ENCODE peak calls at places on chromosome 6, in five cellular contexts. M is SK-N-SH, L is GM12878, A is HepG2, E is K562. I is an unnamed sample.

GRCh38 chr6:88013015-88013414 is 34.6 kb upstream of the SPACA1 start:
- DNase-seq in E (no peak), L (no peak), A (no peak), M (no peak), I (no peak)

GRCh38 chr6:26304213-26305096 is 60.5 kb upstream of the BTN3A2 start:
- DNase-seq in E (peak), A (no peak), M (no peak), L (no peak), I (no peak)

GRCh38 chr6:2021713-2022125 is 223.7 kb downstream of the GMDS start:
- DNase-seq in E (no peak), L (no peak), M (no peak), A (no peak), I (peak)

GRCh38 chr6:45640811-45641210 is 263.1 kb upstream of the SUPT3H start:
- DNase-seq in E (no peak), M (no peak), L (no peak), A (no peak), I (no peak)

GRCh38 chr6:18115356-18115755 is 7.1 kb downstream of the NHLRC1 start:
- DNase-seq in E (no peak), A (no peak), M (no peak), L (no peak), I (peak)

GRCh38 chr6:43644940-43645612 is at the start of gene RSPH9:
- DNase-seq in A (no peak), L (no peak), E (no peak), M (peak), I (no peak)

GRCh38 chr6:20483902-20484497 is 50.3 kb upstream of the CDKAL1 start:
- DNase-seq in E (no peak), A (no peak), L (no peak), M (no peak), I (peak)

GRCh38 chr6:49813248-49813647 is 26.2 kb upstream of the PGK2 start:
- DNase-seq in A (no peak), M (no peak), E (no peak), L (no peak), I (no peak)

GRCh38 chr6:11747021-11747420 is 31.6 kb downstream of the ADTRP start:
- DNase-seq in L (no peak), E (no peak), A (no peak), M (no peak), I (no peak)

GRCh38 chr6:135667694-135668455 is 170.3 kb upstream of the AHI1 start:
- DNase-seq in L (no peak), E (no peak), A (no peak), M (no peak), I (no peak)

GRCh38 chr6:89818977-89819335 is 638 bp downstream of the MDN1 start:
- DNase-seq in L (no peak), E (peak), M (no peak), A (peak), I (peak)

GRCh38 chr6:159044899-159045727 is at the start of gene TAGAP:
- DNase-seq in E (no peak), L (peak), M (peak), A (no peak), I (peak)

GRCh38 chr6:144447487-144447886 is 162.4 kb downstream of the UTRN start:
- DNase-seq in A (no peak), E (no peak), M (no peak), L (no peak), I (no peak)

GRCh38 chr6:47262226-47262625 is 47.5 kb downstream of the TNFRSF21 start:
- DNase-seq in A (no peak), L (no peak), E (no peak), M (no peak), I (no peak)

GRCh38 chr6:101195581-101195980 is 197.9 kb upstream of the GRIK2 start:
- DNase-seq in L (no peak), E (no peak), M (no peak), A (no peak), I (no peak)

GRCh38 chr6:107489636-107490567 is at the start of gene SOBP:
- DNase-seq in E (peak), L (no peak), M (peak), A (peak), I (no peak)

GRCh38 chr6:137892271-137892708 is 25.2 kb downstream of the TNFAIP3 start:
- DNase-seq in A (no peak), M (no peak), E (no peak), L (no peak), I (no peak)

GRCh38 chr6:85261250-85261649 is 188.6 kb upstream of the NT5E start:
- DNase-seq in L (no peak), M (no peak), A (no peak), E (no peak), I (no peak)

GRCh38 chr6:150090328-150090727 is 21.4 kb upstream of the ULBP3 start:
- DNase-seq in L (no peak), M (no peak), E (no peak), A (no peak), I (no peak)

GRCh38 chr6:74731204-74731603 is 474.6 kb downstream of the COL12A1 start:
- DNase-seq in L (no peak), A (no peak), M (no peak), E (no peak), I (no peak)

GRCh38 chr6:159077123-159077522 is 32.3 kb upstream of the TAGAP start:
- DNase-seq in A (no peak), L (no peak), E (no peak), M (peak), I (no peak)

GRCh38 chr6:111490067-111490466 is 7.0 kb upstream of the REV3L start:
- DNase-seq in A (no peak), E (no peak), M (no peak), L (no peak), I (no peak)

GRCh38 chr6:8546496-8546895 is 111.2 kb upstream of the SLC35B3 start:
- DNase-seq in L (no peak), E (no peak), A (no peak), M (no peak), I (no peak)

GRCh38 chr6:20978176-20978614 is 443.9 kb downstream of the CDKAL1 start:
- DNase-seq in M (no peak), L (peak), E (no peak), A (no peak), I (no peak)

GRCh38 chr6:151160869-151161268 is 78.9 kb upstream of the AKAP12 start:
- DNase-seq in M (no peak), E (no peak), A (peak), L (no peak), I (no peak)

GRCh38 chr6:70415247-70415646 is 1.9 kb downstream of the FAM135A start:
- DNase-seq in E (no peak), M (no peak), A (no peak), L (no peak), I (no peak)

GRCh38 chr6:48844696-48845095 is 618.4 kb downstream of the MMUT start:
- DNase-seq in A (no peak), L (no peak), M (no peak), E (no peak), I (no peak)

GRCh38 chr6:73079611-73079955 is 145.7 kb downstream of the KHDC1L start:
- DNase-seq in E (no peak), L (no peak), M (no peak), A (no peak), I (no peak)

GRCh38 chr6:75077694-75078093 is 128.2 kb downstream of the COL12A1 start:
- DNase-seq in L (no peak), E (no peak), M (no peak), A (no peak), I (no peak)

GRCh38 chr6:73343164-73343563 is 10.9 kb downstream of the DPPA5 start:
- DNase-seq in E (no peak), M (no peak), A (no peak), L (no peak), I (no peak)

GRCh38 chr6:84581494-84582259 is 182.7 kb downstream of the TBX18 start:
- DNase-seq in L (no peak), M (no peak), A (no peak), E (no peak), I (peak)

GRCh38 chr6:56660374-56660730 is 17.7 kb upstream of the DST start:
- DNase-seq in E (no peak), L (no peak), A (no peak), M (no peak), I (no peak)

GRCh38 chr6:155770313-155770712 is 314.7 kb upstream of the NOX3 start:
- DNase-seq in M (no peak), A (no peak), E (no peak), L (no peak), I (no peak)

GRCh38 chr6:137046871-137047412 is 2.2 kb upstream of the IL20RA start:
- DNase-seq in E (no peak), A (no peak), L (no peak), M (no peak), I (no peak)

GRCh38 chr6:71248866-71249265 is 39.7 kb upstream of the OGFRL1 start:
- DNase-seq in E (no peak), L (no peak), A (no peak), M (no peak), I (no peak)

GRCh38 chr6:50390416-50390815 is 322.9 kb upstream of the TFAP2D start:
- DNase-seq in E (no peak), A (no peak), M (no peak), L (no peak), I (no peak)

GRCh38 chr6:36387440-36388303 is at the start of gene ETV7:
- DNase-seq in E (no peak), L (no peak), A (no peak), M (peak), I (no peak)

GRCh38 chr6:108163267-108163643 is 2.6 kb upstream of the NR2E1 start:
- DNase-seq in E (no peak), M (no peak), L (no peak), A (no peak), I (no peak)

GRCh38 chr6:105051941-105052471 is 95.1 kb downstream of the LIN28B start:
- DNase-seq in A (no peak), M (peak), L (no peak), E (no peak), I (no peak)
- TF ChIP-seq REST in A (no peak), M (no peak), L (no peak), E (no peak), I (no peak)

GRCh38 chr6:110201141-110201848 is 21.1 kb downstream of the CDC40 start:
- DNase-seq in M (no peak), A (no peak), E (peak), L (no peak), I (no peak)
- TF ChIP-seq POLR2AphosphoS5 in M (no peak), A (no peak), E (no peak), L (no peak), I (no peak)

GRCh38 chr6:128186724-128187123 is 285.9 kb upstream of the THEMIS start:
- DNase-seq in A (no peak), M (no peak), L (no peak), E (no peak), I (no peak)
- TF ChIP-seq GABPA in A (no peak), M (no peak), L (no peak), E (no peak), I (no peak)

DNA sequence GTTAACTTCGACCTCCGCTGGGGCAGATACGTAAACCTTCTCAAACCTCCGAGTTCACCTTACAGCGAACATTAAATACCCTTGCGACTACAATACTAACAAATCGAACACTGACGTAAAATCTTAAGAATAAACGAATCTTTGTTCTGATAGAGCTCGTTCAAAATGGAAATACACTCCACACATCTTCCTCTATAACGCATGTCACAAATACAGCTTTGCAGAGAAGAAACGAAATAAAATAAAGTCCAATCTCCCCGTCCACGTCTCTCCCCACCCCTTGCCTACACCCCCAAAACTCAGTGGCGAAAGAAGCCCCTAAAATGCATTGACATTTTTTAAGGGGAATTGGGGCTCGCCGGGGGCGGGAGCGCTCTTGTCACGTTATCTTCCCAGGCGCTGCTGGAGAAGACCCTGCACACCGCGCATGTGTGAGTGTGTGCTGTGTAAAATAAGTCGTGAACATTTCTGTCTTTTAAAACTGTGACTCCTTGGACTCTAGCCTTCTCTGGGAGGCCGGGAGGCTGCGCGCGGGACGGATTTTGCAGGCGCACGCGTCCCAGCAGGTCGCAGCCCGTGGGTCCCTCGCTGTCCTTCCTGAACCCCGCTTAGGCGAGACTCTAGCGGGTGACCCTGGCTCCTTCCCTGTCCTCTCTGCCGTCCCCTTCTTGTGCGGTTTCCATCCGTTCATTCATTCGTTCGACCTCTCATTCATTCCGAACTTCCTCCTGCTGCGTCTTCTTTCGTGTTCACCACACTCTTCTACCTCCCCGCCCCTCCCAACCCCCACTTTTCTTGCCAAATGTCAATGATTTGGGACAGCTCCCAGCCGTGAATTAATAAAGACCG is 2.4 kb downstream of the NRN1 start:
- DNase-seq in M (peak), E (no peak), A (no peak), L (no peak), I (no peak)
- TF ChIP-seq REST in M (no peak), E (no peak), A (no peak), L (no peak), I (no peak)

GRCh38 chr6:329888-330691 is 37.8 kb downstream of the DUSP22 start:
- DNase-seq in M (peak), L (no peak), A (no peak), E (peak), I (no peak)
- TF ChIP-seq POLR2AphosphoS5 in M (no peak), L (peak), A (no peak), E (no peak), I (no peak)

GRCh38 chr6:41386594-41386993 is 51.2 kb downstream of the NCR2 start:
- DNase-seq in A (no peak), L (no peak), E (no peak), M (no peak), I (no peak)
- TF ChIP-seq GABPA in A (no peak), L (no peak), E (no peak), M (no peak), I (no peak)

GRCh38 chr6:13415276-13415675 is 72.1 kb downstream of the GFOD1 start:
- DNase-seq in E (no peak), A (no peak), L (no peak), M (no peak), I (no peak)
- TF ChIP-seq REST in E (no peak), A (no peak), L (no peak), M (no peak), I (no peak)

GRCh38 chr6:129133770-129134192 is 250.8 kb downstream of the LAMA2 start:
- DNase-seq in E (no peak), A (no peak), L (no peak), M (no peak), I (no peak)
- TF ChIP-seq POLR2AphosphoS5 in E (no peak), A (no peak), L (no peak), M (no peak), I (no peak)

GRCh38 chr6:169793408-169793807 is 42.0 kb downstream of the ERMARD start:
- DNase-seq in E (no peak), M (no peak), A (no peak), L (no peak), I (no peak)

GRCh38 chr6:169794317-169795055 is 43.1 kb downstream of the ERMARD start:
- DNase-seq in A (no peak), E (no peak), M (no peak), L (no peak), I (no peak)

GRCh38 chr6:169789944-169790927 is 38.8 kb downstream of the ERMARD start:
- DNase-seq in M (peak), A (peak), E (peak), L (no peak), I (no peak)

GRCh38 chr6:169791721-169792131 is 40.3 kb downstream of the ERMARD start:
- DNase-seq in E (no peak), M (no peak), L (no peak), A (no peak), I (no peak)

DNA sequence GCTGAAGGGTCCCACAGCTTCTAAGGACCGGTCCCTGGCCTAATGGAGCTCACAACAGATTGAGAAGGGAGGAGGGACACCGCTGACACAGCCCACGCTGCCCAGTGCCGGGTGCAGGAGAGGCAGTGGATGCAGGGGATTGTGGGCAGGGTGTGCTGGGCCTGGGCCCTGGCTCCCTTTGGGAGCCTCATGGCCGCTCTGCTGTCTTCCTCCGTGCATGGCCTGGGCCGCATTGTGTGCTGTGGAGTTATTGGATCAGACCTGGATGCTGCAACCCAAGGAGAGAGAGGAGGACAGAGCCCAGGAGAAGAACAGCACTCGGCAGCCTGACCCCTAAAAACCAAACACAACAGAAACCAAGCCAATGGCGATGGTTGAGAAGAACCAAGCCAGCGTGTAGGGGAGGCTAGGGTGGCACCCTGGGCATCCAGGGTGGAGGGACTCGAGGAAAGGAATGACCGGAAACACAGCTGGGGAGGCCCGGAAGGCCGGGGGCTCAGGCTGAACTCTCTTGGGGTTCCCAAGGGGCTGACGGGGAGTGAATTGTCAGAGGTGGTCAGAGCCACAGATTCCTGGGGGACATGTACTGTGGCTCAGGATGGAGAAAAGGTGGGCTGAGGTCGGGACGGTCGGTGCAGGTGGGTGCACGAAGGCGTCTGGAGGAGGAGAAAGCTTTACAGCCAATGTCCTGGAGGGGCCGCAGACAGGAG is 41.0 kb downstream of the ERMARD start:
- DNase-seq in E (no peak), L (no peak), M (no peak), A (no peak), I (no peak)
- TF ChIP-seq GABPA in E (no peak), L (no peak), M (no peak), A (no peak), I (no peak)

GRCh38 chr6:7006536-7007191 is 101.1 kb upstream of the RREB1 start:
- DNase-seq in M (no peak), E (no peak), L (no peak), A (no peak), I (no peak)
- TF ChIP-seq REST in M (no peak), E (no peak), L (no peak), A (no peak), I (no peak)